ENCODE peak calls at places on chromosome 12, in six cellular contexts. F, L, N, M, I and U are unnamed samples.

GRCh38 chr12:13375583-13376413 is 179.3 kb downstream of the EMP1 start:
- DNase-seq in M (no peak), L (no peak), N (no peak), F (no peak), I (no peak), U (no peak)

GRCh38 chr12:11580125-11580751 is 69.2 kb upstream of the ETV6 start:
- DNase-seq in I (no peak), F (peak; percentile 74), N (no peak), M (peak; percentile 87), L (peak; percentile 43), U (peak; percentile 82)

GRCh38 chr12:57591567-57592325 is 754 bp downstream of the PIP4K2C start:
- DNase-seq in N (no peak), M (peak; percentile 33), I (no peak), F (no peak), L (no peak), U (peak; percentile 21)

GRCh38 chr12:9073077-9073476 is 42.6 kb downstream of the A2M start:
- DNase-seq in M (no peak), I (no peak), N (no peak), F (no peak), L (no peak), U (no peak)

GRCh38 chr12:111034148-111034910 is 114.0 kb upstream of the MYL2 start:
- DNase-seq in F (no peak), I (no peak), M (no peak), N (no peak), L (no peak), U (no peak)

GRCh38 chr12:25293596-25293995 is 42.9 kb upstream of the KRAS start:
- DNase-seq in L (no peak), N (no peak), F (no peak), I (no peak), M (no peak), U (no peak)

GRCh38 chr12:84642201-84642600 is 270.4 kb downstream of the SLC6A15 start:
- DNase-seq in I (no peak), F (no peak), N (no peak), L (no peak), M (no peak), U (peak; percentile 22)

GRCh38 chr12:19382111-19382526 is 57.2 kb upstream of the AEBP2 start:
- DNase-seq in F (peak; percentile 77), M (peak; percentile 94), N (peak; percentile 69), I (no peak), L (peak; percentile 66), U (peak; percentile 93)

GRCh38 chr12:79008591-79008990 is 144.0 kb downstream of the SYT1 start:
- DNase-seq in M (no peak), N (no peak), F (no peak), I (no peak), L (no peak), U (no peak)

GRCh38 chr12:73514672-73515071 is 1023.0 kb upstream of the ATXN7L3B start:
- DNase-seq in I (no peak), L (no peak), N (no peak), M (no peak), F (no peak), U (no peak)

GRCh38 chr12:49945394-49946080 is 5.0 kb upstream of the AQP2 start:
- DNase-seq in L (peak; percentile 85), F (peak; percentile 83), N (peak; percentile 93), I (peak; percentile 88), M (peak; percentile 83), U (peak; percentile 79)

GRCh38 chr12:8698830-8699330 is 1.1 kb downstream of the RIMKLB start:
- DNase-seq in L (peak; percentile 34), I (no peak), F (peak; percentile 23), M (peak; percentile 45), N (no peak), U (peak; percentile 47)

GRCh38 chr12:54431911-54432814 is 13.1 kb upstream of the ITGA5 start:
- DNase-seq in F (peak; percentile 89), M (no peak), L (peak; percentile 93), I (peak; percentile 92), N (no peak), U (peak; percentile 80)

GRCh38 chr12:19186722-19187661 is 57.5 kb downstream of the PLEKHA5 start:
- DNase-seq in F (peak; percentile 74), L (peak; percentile 54), I (no peak), N (peak; percentile 18), M (peak; percentile 84), U (peak; percentile 71)

GRCh38 chr12:48004941-48005749 is 869 bp upstream of the COL2A1 start:
- DNase-seq in F (no peak), I (no peak), N (peak; percentile 38), L (no peak), M (no peak), U (no peak)

GRCh38 chr12:58629376-58629775 is 290.9 kb downstream of the LRIG3 start:
- DNase-seq in L (peak; percentile 4), N (no peak), F (no peak), I (no peak), M (peak; percentile 50), U (peak; percentile 54)

GRCh38 chr12:62673027-62673815 is 206.6 kb downstream of the MON2 start:
- DNase-seq in I (no peak), N (no peak), L (no peak), M (no peak), F (no peak), U (no peak)

GRCh38 chr12:42143401-42144173 is 1.1 kb downstream of the GXYLT1 start:
- DNase-seq in L (peak; percentile 21), M (peak; percentile 54), I (no peak), F (no peak), N (peak; percentile 22), U (peak; percentile 28)

GRCh38 chr12:56086096-56086495 is 6.1 kb downstream of the ERBB3 start:
- DNase-seq in M (no peak), I (no peak), F (no peak), L (no peak), N (no peak), U (no peak)

GRCh38 chr12:119788783-119789182 is 88.3 kb downstream of the CIT start:
- DNase-seq in N (no peak), L (peak; percentile 40), I (no peak), F (peak; percentile 38), M (peak; percentile 20), U (peak; percentile 55)

GRCh38 chr12:1436015-1436414 is 158.4 kb downstream of the FBXL14 start:
- DNase-seq in F (no peak), M (no peak), N (no peak), L (no peak), I (no peak), U (no peak)

GRCh38 chr12:18250313-18250916 is 10.9 kb upstream of the PIK3C2G start:
- DNase-seq in N (peak; percentile 48), F (peak; percentile 76), M (peak; percentile 87), L (peak; percentile 58), I (no peak), U (peak; percentile 76)

GRCh38 chr12:25382311-25383106 is 131.8 kb upstream of the KRAS start:
- DNase-seq in I (no peak), M (no peak), L (no peak), F (no peak), N (no peak), U (no peak)

GRCh38 chr12:64157610-64158009 is 64.5 kb downstream of the KICS2 start:
- DNase-seq in N (no peak), L (no peak), M (no peak), F (no peak), I (no peak), U (peak; percentile 15)

GRCh38 chr12:33828326-33828725 is 194.0 kb upstream of the ALG10 start:
- DNase-seq in N (no peak), L (no peak), F (no peak), I (no peak), M (no peak), U (no peak)

GRCh38 chr12:92438641-92439396 is 264.0 kb upstream of the PLEKHG7 start:
- DNase-seq in F (peak; percentile 23), I (no peak), N (no peak), L (no peak), M (no peak), U (no peak)

GRCh38 chr12:100899301-100899700 is 104.7 kb downstream of the ANO4 start:
- DNase-seq in N (no peak), F (no peak), M (no peak), L (no peak), I (no peak), U (no peak)

GRCh38 chr12:114605918-114606317 is 78.1 kb downstream of the TBX3 start:
- DNase-seq in N (no peak), F (no peak), L (no peak), M (no peak), I (no peak), U (no peak)

GRCh38 chr12:52221912-52222457 is 11.1 kb upstream of the KRT7 start:
- DNase-seq in M (peak; percentile 48), F (no peak), L (peak; percentile 60), I (peak; percentile 61), N (peak; percentile 27), U (peak; percentile 25)

GRCh38 chr12:118358607-118359540 is 13.8 kb downstream of the TAOK3 start:
- DNase-seq in M (no peak), F (peak; percentile 56), L (peak; percentile 41), I (no peak), N (no peak), U (no peak)

GRCh38 chr12:77064891-77065360 is 443 bp downstream of the E2F7 start:
- DNase-seq in I (no peak), M (no peak), L (no peak), F (no peak), N (no peak), U (no peak)